ENCODE peak calls at places on chromosomes 12 and 14, in five cellular contexts. T is activated naive CD8-positive, alpha-beta T cell treated with anti-CD3 and anti-CD28 coated beads, Interleukin-2, amount 50 U/mL, for 16 hours; Q is DND-41; K is Right ventricle myocardium superior; D is stimulated activated CD4-positive, alpha-beta T cell treated with anti-CD3 and anti-CD28 coated beads, Interleukin-2, amount 100 ng/mL, for 48 hours. S is an unnamed sample.

GRCh38 chr12:106954462-106955376 is 988 bp upstream of the TMEM263 start:
- DNase-seq in Q (no peak), K (peak; percentile 58), D (no peak), T (no peak), S (peak; percentile 66)

GRCh38 chr12:26044007-26044394 is 80.8 kb downstream of the BHLHE41 start:
- DNase-seq in Q (no peak), D (no peak), K (no peak), T (no peak), S (no peak)

GRCh38 chr14:23406244-23406643 is 1.8 kb downstream of the MYH6 start:
- DNase-seq in D (no peak), T (no peak), K (peak; percentile 14), Q (no peak), S (no peak)

GRCh38 chr14:80956922-80957321 is 1.5 kb downstream of the TSHR start:
- DNase-seq in Q (peak; percentile 46), K (no peak), T (no peak), D (no peak), S (no peak)

GRCh38 chr12:80086025-80086424 is 13.3 kb upstream of the OTOGL start:
- DNase-seq in D (no peak), Q (no peak), T (no peak), K (no peak), S (no peak)

GRCh38 chr14:19823765-19824164 is 20.2 kb downstream of the OR4N2 start:
- DNase-seq in Q (no peak), T (no peak), K (no peak), D (no peak), S (no peak)

GRCh38 chr12:122104844-122105243 is 26.3 kb downstream of the MLXIP start:
- DNase-seq in D (no peak), Q (no peak), K (no peak), T (no peak), S (no peak)

GRCh38 chr12:114473717-114474116 is 67.8 kb upstream of the TBX5 start:
- DNase-seq in T (no peak), K (no peak), Q (no peak), D (no peak), S (no peak)

GRCh38 chr12:659090-659683 is 4.1 kb downstream of the NINJ2 start:
- DNase-seq in T (no peak), K (no peak), D (no peak), Q (no peak), S (no peak)

GRCh38 chr14:35140718-35141581 is 18.6 kb downstream of the PRORP start:
- DNase-seq in D (no peak), Q (no peak), T (no peak), K (no peak), S (no peak)

GRCh38 chr12:51531982-51532497 is 59.0 kb upstream of the SCN8A start:
- DNase-seq in K (peak; percentile 67), T (peak; percentile 51), D (peak; percentile 75), Q (peak; percentile 88), S (peak; percentile 76)

GRCh38 chr12:122516544-122517361 is 10.0 kb downstream of the RSRC2 start:
- DNase-seq in Q (no peak), T (no peak), D (no peak), K (no peak), S (no peak)

GRCh38 chr12:94973202-94973601 is 30.3 kb downstream of the NDUFA12 start:
- DNase-seq in T (no peak), K (no peak), D (no peak), Q (no peak), S (no peak)

GRCh38 chr12:105369014-105369413 is 38.5 kb downstream of the C12orf75 start:
- DNase-seq in Q (no peak), T (no peak), K (no peak), D (no peak), S (no peak)

GRCh38 chr14:104819361-104819771 is 18.5 kb downstream of the ZBTB42 start:
- DNase-seq in D (no peak), T (no peak), Q (no peak), K (no peak), S (peak; percentile 55)

GRCh38 chr14:76486251-76486743 is 110.4 kb downstream of the ESRRB start:
- DNase-seq in K (no peak), Q (no peak), D (no peak), T (no peak), S (no peak)

GRCh38 chr14:86296173-86296572 is 766.2 kb downstream of the FLRT2 start:
- DNase-seq in D (no peak), K (no peak), Q (no peak), T (no peak), S (no peak)

S was measured in upper lobe of right lung.